ENCODE peak calls at places on chromosomes 12 and 14, in four cellular contexts. T is breast epithelium, I is OCI-LY7, Q is tibial nerve. U is an unnamed sample.

GRCh38 chr12:89693639-89694202 is 14.9 kb downstream of the ATP2B1 start:
- DNase-seq in Q (no peak), T (no peak), I (no peak), U (no peak)

GRCh38 chr14:96745500-96746051 is 51.6 kb upstream of the VRK1 start:
- DNase-seq in T (peak; percentile 17), Q (no peak), I (no peak), U (no peak)

GRCh38 chr14:103547941-103548462 is 14.5 kb downstream of the BAG5 start:
- DNase-seq in Q (no peak), T (no peak), I (no peak), U (no peak)

GRCh38 chr12:49897276-49897675 is 6.4 kb downstream of the FAIM2 start:
- DNase-seq in Q (no peak), I (no peak), T (no peak), U (no peak)

GRCh38 chr12:7092229-7092985 is at the start of gene C1R:
- DNase-seq in Q (peak; percentile 77), I (peak; percentile 59), T (peak; percentile 72), U (peak; percentile 43)

GRCh38 chr14:70585221-70585620 is 15.2 kb downstream of the MED6 start:
- DNase-seq in T (no peak), I (no peak), Q (no peak), U (no peak)

GRCh38 chr12:59615392-59616165 is 19.8 kb downstream of the SLC16A7 start:
- DNase-seq in Q (no peak), T (no peak), I (no peak), U (no peak)

GRCh38 chr12:49340971-49341776 is 4.2 kb upstream of the C1QL4 start:
- DNase-seq in I (no peak), Q (no peak), T (no peak), U (no peak)

GRCh38 chr14:101072945-101073597 is 169.5 kb upstream of the RTL1 start:
- DNase-seq in T (peak; percentile 86), I (no peak), Q (peak; percentile 18), U (no peak)
- TF ChIP-seq CTCF in T (no peak), I (no peak), Q (no peak), U (no peak)

GRCh38 chr12:2610358-2610757 is 184.4 kb upstream of the FKBP4 start:
- DNase-seq in I (no peak), Q (no peak), T (no peak), U (no peak)
- TF ChIP-seq CTCF in I (no peak), Q (no peak), T (no peak), U (no peak)

GRCh38 chr12:116182359-116183063 is 95.0 kb downstream of the MED13L start:
- DNase-seq in Q (no peak), T (no peak), I (no peak), U (no peak)

GRCh38 chr12:116180448-116180847 is 97.0 kb downstream of the MED13L start:
- DNase-seq in T (no peak), I (no peak), Q (no peak), U (no peak)

GRCh38 chr12:116186482-116187157 is 90.9 kb downstream of the MED13L start:
- DNase-seq in T (no peak), Q (no peak), I (no peak), U (no peak)

GRCh38 chr12:116184766-116185165 is 92.7 kb downstream of the MED13L start:
- DNase-seq in T (no peak), I (no peak), Q (no peak), U (no peak)

GRCh38 chr12:116183741-116184141 is 93.8 kb downstream of the MED13L start:
- DNase-seq in T (no peak), Q (no peak), I (no peak), U (no peak)
- TF ChIP-seq CTCF in T (no peak), Q (no peak), I (no peak), U (no peak)

DNA sequence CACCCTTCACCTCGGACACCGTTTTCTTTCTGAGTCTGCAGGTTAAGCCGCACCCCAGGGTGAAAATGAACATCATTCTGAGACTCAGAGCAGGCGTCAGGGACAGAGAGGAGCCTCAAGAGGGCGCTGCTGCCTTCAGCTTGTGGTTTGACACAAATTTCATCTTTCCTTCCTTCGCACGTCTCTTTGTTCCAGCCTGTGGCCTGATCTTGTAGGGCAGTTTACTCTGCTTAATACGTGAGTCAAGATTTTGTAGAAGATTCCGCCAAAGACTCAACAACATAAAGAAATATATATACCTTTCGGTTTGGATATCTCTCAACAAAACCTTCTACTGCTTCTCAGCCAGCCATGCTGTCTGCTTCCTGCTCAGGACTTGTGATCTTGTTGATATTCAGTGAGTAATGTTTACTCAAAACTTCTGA is 329.3 kb upstream of the OR4E1 start:
- DNase-seq in I (peak; percentile 31), T (no peak), Q (no peak), U (no peak)
- TF ChIP-seq CTCF in I (peak; percentile 78), T (no peak), Q (peak; percentile 35), U (peak; percentile 21)

DNA sequence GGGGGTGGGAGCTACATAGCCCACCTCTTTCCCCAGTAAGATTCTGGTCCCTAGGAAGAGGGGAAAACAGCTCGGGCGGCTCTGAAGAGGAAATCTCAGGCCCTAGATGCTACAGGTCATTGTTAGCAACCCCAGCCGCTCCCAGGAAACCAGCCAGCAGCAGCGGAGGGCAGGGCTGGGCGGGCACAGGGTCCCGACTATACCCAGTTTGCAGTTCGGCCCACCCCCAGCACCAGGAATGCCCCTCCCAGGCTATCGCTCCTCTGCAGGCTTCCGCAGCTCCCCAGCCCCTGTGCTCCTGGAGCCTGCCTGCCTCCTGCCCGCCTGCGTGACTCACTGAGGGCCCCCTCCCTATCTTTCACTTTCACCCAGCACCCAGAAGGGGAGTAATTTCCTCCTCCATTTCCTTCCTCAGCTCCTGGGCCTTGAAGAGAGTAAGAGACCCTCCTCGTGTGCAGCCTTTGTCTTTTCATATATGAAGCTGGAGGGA is 27.2 kb upstream of the PNMA1 start:
- DNase-seq in T (no peak), Q (no peak), I (peak; percentile 54), U (no peak)
- TF ChIP-seq CTCF in T (no peak), Q (no peak), I (no peak), U (no peak)

DNA sequence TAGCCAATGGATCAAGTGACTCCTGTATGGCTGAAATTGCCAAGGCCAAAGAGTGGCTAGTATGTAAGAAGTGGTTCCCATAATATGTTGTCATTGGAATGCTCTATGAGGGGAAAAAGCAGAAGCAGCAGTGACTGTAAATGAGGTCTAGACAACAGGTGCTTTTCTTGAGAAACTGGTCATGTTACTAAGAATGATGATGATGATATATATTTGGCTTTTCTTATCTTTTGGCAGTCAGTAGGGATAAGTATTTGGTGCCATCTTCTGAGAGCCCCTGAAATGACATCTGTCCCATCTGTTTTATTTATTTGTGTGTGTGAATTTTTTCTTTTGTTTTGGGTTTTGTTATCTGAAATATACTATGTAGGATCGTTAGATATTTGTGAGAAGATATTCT is 141.7 kb downstream of the SYT1 start:
- DNase-seq in T (no peak), Q (no peak), I (no peak), U (no peak)
- TF ChIP-seq CTCF in T (no peak), Q (no peak), I (peak; percentile 54), U (peak; percentile 29)

GRCh38 chr12:47777741-47778558 is 4.9 kb downstream of the SLC48A1 start:
- DNase-seq in T (no peak), Q (no peak), I (no peak), U (no peak)
- TF ChIP-seq CTCF in T (peak; percentile 6), Q (no peak), I (no peak), U (no peak)

GRCh38 chr12:48185181-48185919 is 1.9 kb downstream of the CCDC184 start:
- DNase-seq in T (no peak), Q (no peak), I (no peak), U (no peak)

GRCh38 chr12:48182659-48183058 is 785 bp upstream of the CCDC184 start:
- DNase-seq in T (no peak), Q (no peak), I (no peak), U (no peak)

GRCh38 chr12:48184549-48184922 is 1.1 kb downstream of the CCDC184 start:
- DNase-seq in T (no peak), Q (no peak), I (no peak), U (no peak)

GRCh38 chr12:48183876-48184548 is 568 bp downstream of the CCDC184 start:
- DNase-seq in Q (no peak), T (no peak), I (no peak), U (no peak)

DNA sequence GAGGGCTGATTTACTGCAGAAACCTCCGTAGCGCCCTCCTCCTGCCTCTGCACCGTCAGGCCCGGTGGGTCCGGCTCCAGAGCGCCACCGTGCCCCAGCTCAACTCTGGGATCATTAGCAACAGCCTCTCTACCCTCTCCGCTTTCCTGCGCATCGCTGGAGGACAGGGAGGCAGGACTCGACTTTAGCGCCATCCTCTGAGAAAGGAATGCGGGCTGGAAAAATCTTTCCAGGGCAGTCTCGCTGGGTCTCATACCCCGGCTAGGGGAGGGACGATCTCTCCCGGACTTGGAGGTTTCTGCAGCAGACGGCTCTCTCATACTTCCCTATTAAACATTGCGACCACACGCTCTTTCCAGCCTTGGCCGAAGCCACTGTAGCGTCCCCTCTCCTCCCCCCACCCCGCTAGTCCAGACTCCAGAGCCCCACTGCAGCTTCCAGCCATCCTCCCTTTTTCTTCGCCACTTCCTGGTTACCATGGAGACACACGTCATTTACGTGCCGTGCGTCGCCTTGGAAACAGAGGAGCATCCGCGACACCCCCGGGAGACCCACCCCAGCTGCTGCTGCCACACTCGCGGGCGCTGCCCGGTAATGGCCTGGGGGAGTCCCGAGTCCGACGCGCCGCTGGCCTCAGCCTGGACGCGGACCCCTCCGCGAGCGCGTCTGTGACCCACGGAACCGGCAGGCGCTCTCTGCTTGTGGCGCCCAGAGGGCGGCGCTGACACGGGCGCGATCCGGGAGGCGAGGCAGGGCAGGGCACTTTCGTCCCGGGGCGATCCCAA is at the start of gene CCDC184:
- DNase-seq in I (peak; percentile 85), T (no peak), Q (peak; percentile 17), U (peak; percentile 41)
- TF ChIP-seq CTCF in I (peak; percentile 76), T (no peak), Q (peak; percentile 51), U (no peak)

GRCh38 chr12:110888256-110888991 is 32.0 kb downstream of the MYL2 start:
- DNase-seq in T (no peak), I (no peak), Q (no peak), U (no peak)
- TF ChIP-seq CTCF in T (no peak), I (peak; percentile 49), Q (peak; percentile 15), U (no peak)

U was measured in D721Med.